ENCODE peak calls at places on chromosomes 11 and 22, in ten cellular contexts. K, W, I, F, J, L, O, U, A and T are unnamed samples.

GRCh38 chr11:87083029-87083428 is 45.3 kb downstream of the TMEM135 start:
- DNase-seq in K (no peak), W (no peak), I (no peak), F (no peak), J (no peak), L (no peak), O (no peak), U (no peak), A (no peak), T (no peak)

GRCh38 chr11:43542734-43543133 is 137.8 kb upstream of the HSD17B12 start:
- DNase-seq in K (peak), W (no peak), I (no peak), F (no peak), J (no peak), L (no peak), O (no peak), U (no peak), A (no peak), T (no peak)

GRCh38 chr11:62909107-62909894 is 11.9 kb downstream of the CHRM1 start:
- DNase-seq in K (peak), W (peak), I (peak), F (no peak), J (peak), L (no peak), O (no peak), U (peak), A (no peak), T (no peak)

GRCh38 chr11:15911377-15912044 is 444.8 kb downstream of the SOX6 start:
- DNase-seq in K (no peak), W (peak), I (peak), F (no peak), J (no peak), L (no peak), O (no peak), U (no peak), A (no peak), T (peak)

GRCh38 chr11:46918087-46918751 is at the start of gene LRP4:
- DNase-seq in K (peak), W (no peak), I (no peak), F (no peak), J (no peak), L (peak), O (no peak), U (no peak), A (peak), T (no peak)

GRCh38 chr22:48531108-48531507 is 1296.6 kb downstream of the BRD1 start:
- DNase-seq in K (no peak), W (no peak), I (no peak), F (no peak), J (no peak), L (no peak), O (no peak), U (no peak), A (no peak), T (no peak)

GRCh38 chr11:121321614-121322243 is 29.2 kb downstream of the SC5D start:
- DNase-seq in K (peak), W (peak), I (no peak), F (no peak), J (peak), L (no peak), O (no peak), U (no peak), A (no peak), T (no peak)

GRCh38 chr11:44611687-44612437 is 46.4 kb downstream of the CD82 start:
- DNase-seq in K (no peak), W (no peak), I (no peak), F (no peak), J (no peak), L (peak), O (no peak), U (no peak), A (peak), T (no peak)

GRCh38 chr22:24969588-24970301 is 17.2 kb downstream of the KIAA1671 start:
- DNase-seq in K (peak), W (peak), I (peak), F (no peak), J (no peak), L (no peak), O (no peak), U (no peak), A (no peak), T (no peak)

GRCh38 chr22:18947905-18948304 is 11.8 kb upstream of the PRODH start:
- DNase-seq in K (no peak), W (no peak), I (no peak), F (no peak), J (no peak), L (no peak), O (no peak), U (peak), A (no peak), T (no peak)

GRCh38 chr22:43153916-43154315 is 2.6 kb downstream of the TSPO start:
- DNase-seq in K (peak), W (no peak), I (peak), F (no peak), J (no peak), L (no peak), O (no peak), U (no peak), A (no peak), T (no peak)

GRCh38 chr11:13923182-13923581 is 39.3 kb upstream of the SPON1 start:
- DNase-seq in K (no peak), W (no peak), I (no peak), F (no peak), J (no peak), L (no peak), O (no peak), U (no peak), A (no peak), T (no peak)

GRCh38 chr11:71507102-71507501 is 20.0 kb upstream of the KRTAP5-7 start:
- DNase-seq in K (no peak), W (no peak), I (no peak), F (no peak), J (no peak), L (no peak), O (no peak), U (no peak), A (no peak), T (no peak)

GRCh38 chr11:119664063-119664572 is 64.9 kb downstream of the NECTIN1 start:
- DNase-seq in K (no peak), W (no peak), I (peak), F (no peak), J (no peak), L (no peak), O (no peak), U (no peak), A (no peak), T (peak)

GRCh38 chr22:45994516-45995404 is 17.8 kb upstream of the WNT7B start:
- DNase-seq in K (peak), W (peak), I (no peak), F (peak), J (peak), L (peak), O (no peak), U (peak), A (peak), T (peak)

GRCh38 chr22:39437836-39438704 is 18.7 kb upstream of the MGAT3 start:
- DNase-seq in K (no peak), W (no peak), I (no peak), F (no peak), J (no peak), L (no peak), O (no peak), U (no peak), A (no peak), T (no peak)

GRCh38 chr11:111944139-111944538 is 7.0 kb downstream of the DIXDC1 start:
- DNase-seq in K (peak), W (peak), I (peak), F (no peak), J (peak), L (no peak), O (no peak), U (no peak), A (no peak), T (no peak)

GRCh38 chr11:48063424-48063978 is 83.1 kb downstream of the PTPRJ start:
- DNase-seq in K (peak), W (peak), I (peak), F (no peak), J (peak), L (no peak), O (no peak), U (peak), A (no peak), T (no peak)

GRCh38 chr22:46052801-46053562 is 76.0 kb upstream of the WNT7B start:
- DNase-seq in K (peak), W (peak), I (peak), F (no peak), J (peak), L (no peak), O (no peak), U (no peak), A (no peak), T (no peak)

GRCh38 chr11:68751331-68751856 is at the start of gene TESMIN:
- DNase-seq in K (peak), W (peak), I (peak), F (no peak), J (peak), L (peak), O (peak), U (peak), A (peak), T (peak)

GRCh38 chr11:109864834-109865557 is 228.2 kb upstream of the ZC3H12C start:
- DNase-seq in K (peak), W (peak), I (peak), F (no peak), J (peak), L (no peak), O (no peak), U (no peak), A (no peak), T (no peak)

GRCh38 chr11:67437082-67437821 is at the start of gene PTPRCAP:
- DNase-seq in K (no peak), W (no peak), I (no peak), F (no peak), J (no peak), L (peak), O (no peak), U (no peak), A (peak), T (no peak)

GRCh38 chr11:18522388-18522787 is 4.4 kb downstream of the TSG101 start:
- DNase-seq in K (peak), W (no peak), I (peak), F (no peak), J (no peak), L (no peak), O (no peak), U (no peak), A (no peak), T (no peak)

GRCh38 chr11:110317516-110317932 is 21.1 kb upstream of the RDX start:
- DNase-seq in K (peak), W (peak), I (peak), F (no peak), J (no peak), L (no peak), O (no peak), U (no peak), A (no peak), T (peak)

GRCh38 chr11:104876324-104876723 is 21.9 kb downstream of the CASP12 start:
- DNase-seq in K (no peak), W (no peak), I (no peak), F (no peak), J (no peak), L (no peak), O (no peak), U (no peak), A (no peak), T (no peak)

GRCh38 chr11:1732421-1733008 is 17.9 kb downstream of the IFITM10 start:
- DNase-seq in K (peak), W (no peak), I (no peak), F (no peak), J (no peak), L (no peak), O (no peak), U (no peak), A (no peak), T (no peak)

GRCh38 chr11:99311870-99312269 is 291.1 kb downstream of the CNTN5 start:
- DNase-seq in K (no peak), W (no peak), I (no peak), F (no peak), J (no peak), L (no peak), O (no peak), U (no peak), A (no peak), T (no peak)

GRCh38 chr11:117670443-117670842 is 126.6 kb downstream of the DSCAML1 start:
- DNase-seq in K (no peak), W (no peak), I (no peak), F (no peak), J (no peak), L (no peak), O (no peak), U (no peak), A (no peak), T (no peak)

GRCh38 chr11:507727-508515 is 879 bp upstream of the RNH1 start:
- DNase-seq in K (peak), W (no peak), I (no peak), F (no peak), J (no peak), L (no peak), O (no peak), U (no peak), A (no peak), T (no peak)

GRCh38 chr22:31279821-31280496 is 12.3 kb downstream of the PIK3IP1 start:
- DNase-seq in K (no peak), W (no peak), I (no peak), F (no peak), J (no peak), L (no peak), O (no peak), U (no peak), A (no peak), T (no peak)